ENCODE peak calls at places on chromosome 10, in seven cellular contexts. U is A549, X is upper lobe of left lung, B is gastrocnemius medialis, N is IMR-90, F is ovary, C is testis. W is an unnamed sample.

GRCh38 chr10:129345763-129346162 is 121.3 kb upstream of the MGMT start:
- DNase-seq in X (no peak), B (no peak), U (no peak), N (no peak), F (no peak), C (no peak), W (no peak)

GRCh38 chr10:29543715-29544114 is 91.1 kb downstream of the SVIL start:
- DNase-seq in X (no peak), C (no peak), F (no peak), U (no peak), N (no peak), B (no peak), W (no peak)

GRCh38 chr10:119509909-119510451 is 32.5 kb downstream of the RGS10 start:
- DNase-seq in B (peak; percentile 59), N (no peak), F (no peak), U (no peak), X (no peak), C (no peak), W (peak; percentile 30)

GRCh38 chr10:1368772-1369171 is 312.6 kb downstream of the WDR37 start:
- DNase-seq in N (no peak), C (peak; percentile 72), F (no peak), B (no peak), U (peak; percentile 62), X (no peak), W (peak; percentile 55)

GRCh38 chr10:129035052-129035805 is 431.8 kb upstream of the MGMT start:
- DNase-seq in X (no peak), N (no peak), F (no peak), C (no peak), U (no peak), B (no peak), W (peak; percentile 29)

GRCh38 chr10:79379512-79380124 is 32.3 kb downstream of the PPIF start:
- DNase-seq in B (no peak), N (no peak), C (peak; percentile 49), F (peak; percentile 72), U (no peak), X (peak; percentile 18), W (no peak)

GRCh38 chr10:92153-92552 is 43.1 kb upstream of the TUBB8 start:
- DNase-seq in U (no peak), N (no peak), C (no peak), F (no peak), X (no peak), B (no peak), W (peak; percentile 78)

GRCh38 chr10:77281719-77282118 is 355.9 kb downstream of the KCNMA1 start:
- DNase-seq in C (no peak), F (no peak), N (no peak), X (no peak), U (no peak), B (no peak), W (no peak)

GRCh38 chr10:78401882-78402367 is 368.3 kb downstream of the RPS24 start:
- DNase-seq in B (no peak), F (peak; percentile 38), X (no peak), N (no peak), C (peak; percentile 23), U (no peak), W (no peak)

GRCh38 chr10:97709746-97710078 is 3.8 kb upstream of the MARVELD1 start:
- DNase-seq in X (no peak), U (no peak), N (no peak), B (no peak), F (no peak), C (no peak), W (no peak)

GRCh38 chr10:97708167-97708566 is 5.4 kb upstream of the MARVELD1 start:
- DNase-seq in F (no peak), B (no peak), N (no peak), X (no peak), U (no peak), C (no peak), W (no peak)

GRCh38 chr10:97705006-97705670 is 8.4 kb upstream of the MARVELD1 start:
- DNase-seq in N (no peak), U (no peak), B (no peak), F (no peak), X (no peak), C (no peak), W (no peak)

GRCh38 chr10:97708976-97709745 is 4.4 kb upstream of the MARVELD1 start:
- DNase-seq in U (peak; percentile 77), F (peak; percentile 82), N (peak; percentile 88), X (peak; percentile 64), C (peak; percentile 89), B (peak; percentile 51), W (peak; percentile 76)

GRCh38 chr10:97707134-97707861 is 6.2 kb upstream of the MARVELD1 start:
- DNase-seq in U (no peak), X (no peak), B (no peak), F (no peak), N (no peak), C (no peak), W (no peak)
- TF ChIP-seq POLR2A in U (no peak), X (no peak), B (no peak), F (no peak), N (no peak), C (no peak), W (no peak)

GRCh38 chr10:5496261-5497250 is 2.8 kb downstream of the CALML5 start:
- DNase-seq in N (no peak), B (no peak), U (no peak), F (no peak), X (no peak), C (no peak), W (no peak)

GRCh38 chr10:5497289-5497688 is 2.1 kb downstream of the CALML5 start:
- DNase-seq in C (no peak), U (no peak), N (no peak), X (no peak), F (no peak), B (no peak), W (no peak)

GRCh38 chr10:5499493-5499800 is at the start of gene CALML5:
- DNase-seq in U (no peak), F (no peak), X (no peak), B (no peak), N (no peak), C (no peak), W (peak; percentile 5)

GRCh38 chr10:5498791-5499492 is 428 bp downstream of the CALML5 start:
- DNase-seq in U (no peak), C (no peak), X (no peak), F (peak; percentile 15), N (no peak), B (no peak), W (peak; percentile 8)

DNA sequence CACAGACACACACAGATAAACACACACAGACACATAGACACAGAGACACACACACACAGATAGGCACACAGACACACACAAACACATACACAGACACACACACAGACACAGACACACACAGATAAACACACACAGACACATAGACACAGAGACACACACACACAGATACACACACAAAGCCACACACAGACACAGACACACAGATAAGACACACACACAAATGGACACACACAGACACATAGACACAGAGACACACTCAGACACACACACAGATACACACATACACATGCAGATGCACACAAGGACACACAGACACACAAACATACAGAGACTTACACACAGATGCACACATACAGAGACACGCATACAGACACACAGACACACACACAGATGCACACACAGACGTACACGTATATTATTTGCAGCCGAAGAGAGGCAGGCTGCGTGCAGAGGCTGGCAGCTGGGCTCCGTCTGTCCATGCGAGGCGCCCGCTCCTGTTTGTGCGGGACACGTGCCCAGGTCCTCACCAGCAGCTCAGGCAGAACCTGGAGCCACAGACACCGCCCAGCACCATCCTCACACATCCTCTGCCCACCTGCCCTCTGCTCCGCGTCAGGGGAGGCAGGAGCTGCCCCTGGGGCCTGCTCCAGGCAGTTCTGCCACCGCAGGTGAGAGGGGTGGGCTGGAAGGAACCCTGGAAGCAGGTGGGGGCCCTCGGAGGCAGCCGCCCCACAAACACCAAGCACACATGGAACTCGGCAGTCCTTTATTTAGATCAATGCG is 1.2 kb downstream of the CALML5 start:
- DNase-seq in B (no peak), X (no peak), C (no peak), F (peak; percentile 8), N (no peak), U (no peak), W (no peak)
- TF ChIP-seq POLR2A in B (no peak), X (no peak), C (no peak), F (no peak), N (no peak), U (no peak), W (no peak)

GRCh38 chr10:13706175-13706574 is 119.4 kb downstream of the PRPF18 start:
- DNase-seq in X (no peak), C (no peak), F (no peak), N (no peak), U (no peak), B (no peak), W (no peak)

GRCh38 chr10:13704969-13705368 is 118.2 kb downstream of the PRPF18 start:
- DNase-seq in C (no peak), F (no peak), U (no peak), X (no peak), B (no peak), N (no peak), W (no peak)

GRCh38 chr10:13706604-13707003 is 119.8 kb downstream of the PRPF18 start:
- DNase-seq in F (no peak), U (no peak), N (no peak), B (no peak), C (no peak), X (no peak), W (peak; percentile 25)

GRCh38 chr10:13703997-13704536 is 117.3 kb downstream of the PRPF18 start:
- DNase-seq in U (no peak), X (no peak), B (no peak), N (no peak), C (no peak), F (no peak), W (no peak)

DNA sequence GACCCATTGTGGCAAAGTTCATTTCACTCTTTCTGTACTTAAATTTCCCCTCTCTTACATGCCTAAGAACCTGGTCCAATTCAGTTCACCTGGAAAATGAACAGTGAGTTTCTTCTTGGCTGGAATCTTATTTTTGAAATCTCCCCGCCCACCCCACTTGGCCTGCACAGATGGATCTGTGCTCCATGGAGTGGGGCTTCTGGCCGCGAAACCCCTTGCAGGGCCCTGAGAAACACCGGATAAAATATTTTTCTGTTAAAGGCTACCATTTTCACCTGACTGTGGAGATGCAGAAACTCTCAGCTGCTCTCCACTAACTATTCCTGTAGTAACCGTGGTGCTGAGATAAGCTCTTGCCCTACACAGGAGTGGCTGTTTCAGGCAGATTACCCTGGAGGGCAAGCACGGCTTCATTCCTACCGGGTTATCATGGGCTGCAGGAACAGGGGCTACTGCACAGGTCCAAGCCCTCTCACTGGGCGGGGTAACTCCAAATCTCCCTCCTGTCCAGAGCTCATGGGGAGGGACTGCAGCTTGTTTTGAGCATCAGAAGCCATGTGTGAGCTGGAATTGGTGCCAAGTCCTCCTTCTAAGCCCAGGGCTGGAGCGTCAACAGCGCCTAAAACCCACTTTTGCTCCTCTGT is 118.9 kb downstream of the PRPF18 start:
- DNase-seq in C (no peak), F (no peak), B (no peak), U (no peak), X (no peak), N (no peak), W (peak; percentile 28)
- TF ChIP-seq POLR2A in C (no peak), F (no peak), B (no peak), U (no peak), X (no peak), N (no peak), W (no peak)

GRCh38 chr10:73113543-73113942 is 3.3 kb downstream of the NUDT13 start:
- DNase-seq in C (no peak), B (no peak), F (no peak), N (peak; percentile 45), U (no peak), X (no peak), W (no peak)

GRCh38 chr10:73106301-73106700 is 4.0 kb upstream of the NUDT13 start:
- DNase-seq in C (no peak), F (no peak), X (no peak), U (no peak), B (no peak), N (no peak), W (no peak)

GRCh38 chr10:73116017-73116416 is 5.8 kb downstream of the NUDT13 start:
- DNase-seq in F (no peak), C (no peak), N (no peak), U (no peak), X (no peak), B (no peak), W (no peak)

GRCh38 chr10:73110345-73110849 is at the start of gene NUDT13:
- DNase-seq in B (peak; percentile 75), X (peak; percentile 83), C (peak; percentile 89), N (peak; percentile 73), U (peak; percentile 84), F (peak; percentile 61), W (peak; percentile 76)
- TF ChIP-seq POLR2A in B (peak; percentile 72), X (no peak), C (no peak), N (no peak), U (no peak), F (no peak), W (peak; percentile 61)